ENCODE peak calls at places on chromosomes 11 and 22, in seven cellular contexts. L is H9, M is IMR-90, A is mesendoderm, P is trophoblast cell, T is mesenchymal stem cell, X is H1. K is an unnamed sample.

GRCh38 chr11:117076941-117077659 is 21.1 kb downstream of the SIK3 start:
- DNase-seq in L (no peak), M (no peak), A (no peak), P (no peak), T (peak), X (no peak), K (no peak)

GRCh38 chr22:44365832-44366231 is 53.1 kb upstream of the SHISAL1 start:
- DNase-seq in L (no peak), M (no peak), A (no peak), P (no peak), T (no peak), X (no peak), K (no peak)

GRCh38 chr11:9263840-9264380 is 1.2 kb downstream of the DENND5A start:
- DNase-seq in L (no peak), M (peak), A (no peak), P (peak), T (peak), X (no peak), K (no peak)

GRCh38 chr11:70397336-70397982 is 870 bp upstream of the CTTN start:
- DNase-seq in L (peak), M (peak), A (peak), P (no peak), T (no peak), X (no peak), K (no peak)

GRCh38 chr11:1887451-1888346 is 4.0 kb downstream of the PRR33 start:
- DNase-seq in L (no peak), M (no peak), A (no peak), P (no peak), T (no peak), X (no peak), K (no peak)

GRCh38 chr11:100810146-100810545 is 123.1 kb downstream of the ARHGAP42 start:
- DNase-seq in L (no peak), M (peak), A (no peak), P (no peak), T (peak), X (no peak), K (no peak)

GRCh38 chr11:103883291-103883690 is 153.1 kb upstream of the DDI1 start:
- DNase-seq in L (no peak), M (no peak), A (no peak), P (no peak), T (no peak), X (no peak), K (no peak)

GRCh38 chr11:9567401-9567800 is 6.1 kb upstream of the WEE1 start:
- DNase-seq in L (no peak), M (no peak), A (no peak), P (peak), T (no peak), X (no peak), K (no peak)

GRCh38 chr11:69966583-69966835 is 111.6 kb upstream of the ANO1 start:
- DNase-seq in L (no peak), M (no peak), A (no peak), P (no peak), T (no peak), X (no peak), K (no peak)

GRCh38 chr22:20058989-20059770 is 20.9 kb upstream of the DGCR8 start:
- DNase-seq in L (no peak), M (no peak), A (no peak), P (no peak), T (no peak), X (no peak), K (no peak)

GRCh38 chr11:11057472-11057854 is 199.6 kb upstream of the ZBED5 start:
- DNase-seq in L (no peak), M (no peak), A (no peak), P (no peak), T (no peak), X (no peak), K (no peak)

GRCh38 chr11:1391165-1392010 is 1.7 kb downstream of the BRSK2 start:
- DNase-seq in L (peak), M (no peak), A (peak), P (no peak), T (no peak), X (no peak), K (no peak)

GRCh38 chr11:35166369-35167360 is 27.7 kb downstream of the CD44 start:
- DNase-seq in L (no peak), M (peak), A (no peak), P (peak), T (peak), X (no peak), K (no peak)

GRCh38 chr11:70603064-70603755 is 204.9 kb downstream of the CTTN start:
- DNase-seq in L (no peak), M (no peak), A (no peak), P (no peak), T (no peak), X (no peak), K (no peak)

GRCh38 chr11:102886999-102887398 is 12.2 kb upstream of the MMP12 start:
- DNase-seq in L (no peak), M (no peak), A (no peak), P (no peak), T (no peak), X (no peak), K (no peak)

GRCh38 chr11:132501356-132501755 is 1030.9 kb downstream of the OPCML start:
- DNase-seq in L (no peak), M (no peak), A (no peak), P (no peak), T (no peak), X (no peak), K (no peak)

GRCh38 chr11:73431431-73431830 is 55.2 kb downstream of the RELT start:
- DNase-seq in L (no peak), M (peak), A (no peak), P (no peak), T (no peak), X (no peak), K (no peak)

GRCh38 chr11:2869561-2870427 is 15.8 kb downstream of the CDKN1C start:
- DNase-seq in L (no peak), M (no peak), A (no peak), P (no peak), T (no peak), X (no peak), K (no peak)

GRCh38 chr11:79744941-79745340 is 304.1 kb upstream of the TENM4 start:
- DNase-seq in L (no peak), M (no peak), A (no peak), P (no peak), T (no peak), X (no peak), K (no peak)

GRCh38 chr11:34161812-34162506 is 56.5 kb downstream of the NAT10 start:
- DNase-seq in L (no peak), M (peak), A (peak), P (peak), T (no peak), X (no peak), K (no peak)

GRCh38 chr22:49979587-49980264 is 19.2 kb downstream of the PIM3 start:
- DNase-seq in L (peak), M (no peak), A (peak), P (peak), T (peak), X (no peak), K (no peak)

GRCh38 chr22:17121235-17122195 is at the start of gene TMEM121B:
- DNase-seq in L (peak), M (peak), A (peak), P (no peak), T (peak), X (peak), K (peak)

GRCh38 chr11:19954899-19955298 is 205.4 kb downstream of the DBX1 start:
- DNase-seq in L (no peak), M (no peak), A (no peak), P (no peak), T (no peak), X (no peak), K (no peak)

GRCh38 chr22:30753701-30754100 is 59.0 kb downstream of the OSBP2 start:
- DNase-seq in L (no peak), M (no peak), A (no peak), P (no peak), T (no peak), X (no peak), K (no peak)

GRCh38 chr22:39592104-39593060 is 21.8 kb downstream of the CACNA1I start:
- DNase-seq in L (no peak), M (peak), A (peak), P (no peak), T (peak), X (no peak), K (no peak)

GRCh38 chr22:39593061-39593930 is 22.7 kb downstream of the CACNA1I start:
- DNase-seq in L (no peak), M (no peak), A (no peak), P (no peak), T (peak), X (no peak), K (no peak)

GRCh38 chr22:39594411-39594810 is 23.9 kb downstream of the CACNA1I start:
- DNase-seq in L (no peak), M (no peak), A (peak), P (no peak), T (no peak), X (no peak), K (no peak)

GRCh38 chr22:39595622-39596182 is 25.1 kb downstream of the CACNA1I start:
- DNase-seq in L (no peak), M (no peak), A (peak), P (no peak), T (no peak), X (no peak), K (no peak)

GRCh38 chr22:39593931-39594285 is 23.4 kb downstream of the CACNA1I start:
- DNase-seq in L (no peak), M (no peak), A (no peak), P (no peak), T (no peak), X (no peak), K (no peak)
- H4K8ac ChIP-seq in L (no peak), M (no peak), A (no peak), P (no peak), T (no peak), X (no peak), K (no peak)

GRCh38 chr22:24063361-24063760 is 52.3 kb downstream of the CABIN1 start:
- DNase-seq in L (no peak), M (no peak), A (no peak), P (no peak), T (no peak), X (no peak), K (no peak)

GRCh38 chr22:24060375-24060788 is 49.3 kb downstream of the CABIN1 start:
- DNase-seq in L (no peak), M (peak), A (no peak), P (no peak), T (peak), X (no peak), K (no peak)

GRCh38 chr22:24061124-24061684 is 50.1 kb downstream of the CABIN1 start:
- DNase-seq in L (no peak), M (no peak), A (no peak), P (no peak), T (no peak), X (no peak), K (no peak)

GRCh38 chr22:24059121-24059520 is 48.0 kb downstream of the CABIN1 start:
- DNase-seq in L (no peak), M (peak), A (no peak), P (peak), T (peak), X (no peak), K (no peak)

GRCh38 chr22:24059793-24060192 is 48.7 kb downstream of the CABIN1 start:
- DNase-seq in L (no peak), M (no peak), A (no peak), P (no peak), T (no peak), X (no peak), K (no peak)
- H3K4me2 ChIP-seq in L (no peak), M (peak), A (no peak), P (no peak), T (no peak), X (no peak), K (no peak)

GRCh38 chr11:31328698-31329097 is 40.8 kb downstream of the DCDC1 start:
- DNase-seq in L (no peak), M (no peak), A (no peak), P (no peak), T (no peak), X (no peak), K (no peak)
- H4K8ac ChIP-seq in L (no peak), M (no peak), A (no peak), P (no peak), T (no peak), X (no peak), K (no peak)

DNA sequence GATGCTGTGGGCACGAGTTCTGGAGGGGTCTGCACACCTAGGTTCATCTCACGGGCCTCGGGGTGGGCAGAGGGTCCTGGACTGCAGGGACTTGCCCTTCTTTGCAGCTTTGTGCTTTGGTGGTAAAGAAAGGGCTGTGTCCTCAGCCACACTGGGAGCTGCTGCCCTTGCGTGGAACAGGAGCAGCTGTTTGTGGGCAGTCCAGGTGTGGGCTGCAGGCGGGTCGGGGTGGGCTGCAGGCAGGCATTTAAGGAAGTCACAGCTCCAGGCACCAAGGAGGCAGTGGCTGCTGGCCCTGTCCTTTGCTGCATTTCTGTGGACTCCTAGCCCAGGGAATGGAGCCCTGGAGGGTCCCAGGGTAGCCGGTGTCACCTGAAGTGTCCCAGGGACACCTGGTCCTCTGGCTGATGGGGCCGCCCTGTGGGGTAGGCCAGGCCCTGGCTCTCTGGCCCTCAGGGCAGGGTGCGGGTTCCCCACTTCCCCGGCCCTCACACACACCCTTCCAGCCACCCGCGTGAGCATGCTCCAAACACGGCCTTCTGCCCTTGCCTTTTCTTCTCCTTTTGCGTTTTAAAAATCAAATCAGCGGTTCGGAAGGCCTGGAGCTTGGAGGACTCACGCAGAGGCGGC is 1240.3 kb downstream of the BRD1 start:
- DNase-seq in L (no peak), M (no peak), A (no peak), P (no peak), T (no peak), X (no peak), K (no peak)
- H3K4me2 ChIP-seq in L (no peak), M (no peak), A (no peak), P (no peak), T (no peak), X (no peak), K (no peak)

DNA sequence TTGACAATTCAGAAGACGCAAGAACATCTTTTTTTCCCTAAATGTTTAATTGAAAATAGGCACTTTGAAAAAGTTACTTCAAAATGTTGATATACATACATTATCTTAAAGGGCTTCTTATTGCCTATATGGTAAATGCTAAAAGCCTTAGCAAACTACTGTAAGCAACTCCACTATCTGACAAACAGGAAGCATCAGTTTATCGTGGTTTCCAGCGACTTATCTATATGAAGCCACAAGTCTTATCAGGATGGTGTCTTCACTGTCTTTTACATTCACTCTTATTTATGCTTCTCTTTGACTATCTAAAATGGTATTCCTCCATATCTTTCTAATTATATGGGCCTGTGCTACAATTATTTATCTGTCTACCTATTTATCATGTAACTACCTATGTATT is 2091.9 kb downstream of the LRRC4C start:
- DNase-seq in L (no peak), M (no peak), A (peak), P (no peak), T (no peak), X (no peak), K (no peak)
- H4K8ac ChIP-seq in L (no peak), M (no peak), A (no peak), P (no peak), T (no peak), X (no peak), K (no peak)